ENCODE peak calls at places on chromosomes 6 and 20, in four cellular contexts. E, V, Y and C are unnamed samples.

GRCh38 chr6:169896826-169897456 is 145.5 kb downstream of the ERMARD start:
- DNase-seq in Y (no peak), E (no peak), V (peak), C (no peak)

GRCh38 chr6:47098570-47098993 is 56.5 kb upstream of the ADGRF1 start:
- DNase-seq in V (no peak), Y (no peak), E (no peak), C (peak)

GRCh38 chr20:62512812-62513211 is 37.0 kb upstream of the GATA5 start:
- DNase-seq in E (no peak), V (no peak), Y (no peak), C (no peak)

GRCh38 chr6:149781715-149782114 is 32.2 kb downstream of the PCMT1 start:
- DNase-seq in E (no peak), V (no peak), Y (no peak), C (no peak)

GRCh38 chr6:162622572-162622971 is 105.0 kb downstream of the PRKN start:
- DNase-seq in Y (no peak), E (no peak), V (no peak), C (no peak)

GRCh38 chr6:52846002-52846401 is 5.4 kb upstream of the GSTA5 start:
- DNase-seq in E (no peak), Y (no peak), V (no peak), C (no peak)

GRCh38 chr6:109456283-109456583 is 661 bp upstream of the MICAL1 start:
- DNase-seq in Y (no peak), E (no peak), V (no peak), C (no peak)

GRCh38 chr20:49775229-49775693 is 37.4 kb upstream of the SLC9A8 start:
- DNase-seq in Y (peak), E (peak), V (peak), C (peak)

GRCh38 chr6:31203345-31203979 is 33.0 kb upstream of the POU5F1 start:
- DNase-seq in Y (no peak), V (no peak), E (no peak), C (peak)

GRCh38 chr6:87182321-87182720 is 27.0 kb downstream of the ZNF292 start:
- DNase-seq in E (no peak), V (no peak), Y (no peak), C (no peak)

GRCh38 chr6:21914121-21914973 is 320.8 kb downstream of the SOX4 start:
- DNase-seq in Y (no peak), V (no peak), E (no peak), C (peak)

DNA sequence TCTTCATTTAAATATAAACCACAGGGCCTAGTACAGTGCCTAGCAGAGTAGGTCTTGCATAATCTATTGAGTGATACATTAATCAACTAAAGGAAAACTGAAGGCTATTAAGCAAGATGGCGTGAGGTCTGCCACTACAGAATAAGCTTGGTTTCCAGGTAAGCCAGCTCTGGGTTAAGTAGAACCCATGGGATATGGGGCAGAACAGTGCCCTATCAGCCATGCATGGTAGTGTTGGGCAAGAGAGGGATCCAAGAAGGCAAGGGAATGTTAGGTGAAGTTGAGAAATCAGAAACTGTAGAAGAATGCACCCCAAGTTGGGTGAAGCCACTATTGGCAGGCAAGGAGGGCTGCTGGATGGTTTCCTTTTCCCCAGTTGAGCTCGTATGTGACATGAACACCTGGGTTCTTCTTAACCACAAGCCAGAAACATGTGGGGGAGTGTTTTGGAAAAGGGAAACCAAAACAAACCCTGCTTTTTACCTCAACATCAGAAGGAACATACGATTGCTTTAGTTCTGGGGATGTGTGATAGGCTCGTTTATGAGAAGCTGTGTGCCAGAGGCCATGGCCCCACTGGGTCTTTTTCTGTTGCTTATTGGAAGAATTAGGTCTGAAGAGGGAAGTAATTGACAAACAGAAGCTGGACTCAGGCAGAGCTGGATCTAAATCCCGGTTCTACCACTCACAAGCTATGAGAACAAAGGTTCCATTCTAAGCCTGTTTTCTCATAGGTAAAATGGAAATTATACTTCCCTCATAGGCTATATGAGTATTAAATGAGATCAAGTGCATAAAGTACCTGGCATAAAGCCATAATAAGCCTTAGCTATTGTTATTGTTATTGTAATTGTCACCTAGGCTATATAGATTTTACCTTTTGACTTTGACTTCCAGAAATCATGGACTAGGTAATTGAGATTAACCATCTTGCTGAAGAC is 33.5 kb downstream of the NEDD9 start:
- DNase-seq in Y (no peak), V (no peak), E (no peak), C (peak)
- H2BK15ac ChIP-seq in Y (no peak), V (peak), E (no peak), C (no peak)

GRCh38 chr6:36888115-36888643 is 2.4 kb downstream of the C6orf89 start:
- DNase-seq in E (no peak), V (no peak), Y (no peak), C (no peak)

GRCh38 chr6:36884610-36885009 is 1.1 kb upstream of the C6orf89 start:
- DNase-seq in V (no peak), E (no peak), Y (no peak), C (no peak)

GRCh38 chr6:36886948-36887347 is 1.2 kb downstream of the C6orf89 start:
- DNase-seq in Y (no peak), V (no peak), E (no peak), C (no peak)

GRCh38 chr6:36888654-36889481 is 3.1 kb downstream of the C6orf89 start:
- DNase-seq in E (no peak), V (no peak), Y (no peak), C (no peak)

GRCh38 chr6:36885461-36886401 is at the start of gene C6orf89:
- DNase-seq in V (peak), E (peak), Y (peak), C (peak)
- H2BK15ac ChIP-seq in V (no peak), E (no peak), Y (no peak), C (no peak)

DNA sequence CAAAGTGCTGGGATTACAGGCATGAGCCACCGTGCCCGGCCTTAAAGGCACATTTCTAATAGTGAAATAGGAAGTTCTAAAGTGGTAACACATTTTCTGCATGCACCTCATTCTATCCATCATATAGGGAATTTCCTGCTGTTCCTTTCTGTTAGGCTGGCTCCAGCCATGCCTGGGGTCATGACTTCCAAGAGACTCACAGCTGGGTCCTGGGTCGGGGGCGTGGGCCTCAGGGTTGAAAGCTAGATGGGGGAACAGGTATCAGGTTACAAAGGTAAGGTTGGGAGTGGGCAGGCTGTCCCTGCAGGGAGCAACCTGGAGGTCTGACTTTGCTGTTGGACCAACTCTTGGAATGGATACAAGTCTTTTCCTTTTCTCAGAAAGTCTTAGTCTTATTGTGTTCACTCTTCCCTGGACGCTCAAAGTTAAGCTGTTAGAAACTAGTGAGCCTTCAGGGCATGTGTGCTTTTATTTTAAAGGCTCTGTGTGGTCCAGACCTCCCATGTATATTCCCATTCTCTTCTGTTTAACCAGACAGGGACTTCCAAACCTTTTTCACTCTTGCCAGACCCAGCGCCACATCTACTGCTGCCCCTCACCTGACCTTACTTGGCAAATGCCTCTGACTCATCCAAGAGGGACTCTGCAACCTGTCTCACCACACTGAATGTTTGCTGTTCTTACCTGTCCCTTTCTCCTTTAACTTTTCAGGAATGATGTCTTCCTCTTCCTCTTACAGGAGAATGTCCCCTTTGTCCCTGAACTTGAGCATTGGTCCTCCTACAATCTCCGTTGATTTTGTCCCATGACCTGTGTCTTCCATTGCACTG is 64.4 kb downstream of the TMEM170B start:
- DNase-seq in E (peak), V (no peak), Y (no peak), C (no peak)
- H2BK15ac ChIP-seq in E (no peak), V (no peak), Y (no peak), C (no peak)

GRCh38 chr20:51888186-51888790 is 86.0 kb upstream of the SALL4 start:
- DNase-seq in E (no peak), V (no peak), Y (peak), C (no peak)
- H2BK15ac ChIP-seq in E (no peak), V (no peak), Y (no peak), C (no peak)

DNA sequence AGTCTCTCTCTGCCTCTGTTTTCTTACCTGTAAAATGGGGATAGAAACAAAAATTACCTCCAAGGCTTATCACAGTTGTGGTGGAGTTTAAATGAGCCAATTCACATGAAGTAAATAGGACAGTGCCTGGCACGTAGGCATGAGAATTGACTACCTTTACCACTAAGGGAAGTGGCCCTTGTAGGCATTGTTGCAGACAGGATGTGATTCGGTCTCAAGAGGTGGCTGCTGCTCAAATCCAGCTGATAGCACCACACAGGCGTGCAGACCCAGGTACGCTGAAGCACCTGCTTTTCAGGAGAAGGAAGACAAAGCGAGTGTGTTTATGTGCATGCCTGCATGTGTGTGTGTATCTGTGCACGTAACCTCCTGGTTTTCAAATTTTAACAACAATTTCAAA is 108.6 kb downstream of the EYA2 start:
- DNase-seq in E (no peak), Y (no peak), V (no peak), C (no peak)
- H2BK15ac ChIP-seq in E (no peak), Y (no peak), V (no peak), C (no peak)